ENCODE peak calls at places on chromosomes 4 and X, in ten cellular contexts. W is transverse colon; P is body of pancreas; K is naive thymus-derived CD4-positive, alpha-beta T cell; R is IMR-90; C is right lobe of liver; B is aorta; M is keratinocyte; O is mucosa of descending colon; G is neural progenitor cell. S is an unnamed sample. For H3K4me1 and H3K9me3, the result is how much of the 10 kb centered on the place peaks cover.

GRCh38 chr4:158809611-158810486 is 41.0 kb downstream of the FNIP2 start:
- DNase-seq in B (no peak), R (peak), W (peak), M (no peak), C (no peak), K (peak), P (no peak), O (no peak), G (no peak), S (no peak)

GRCh38 chrX:41449615-41450014 is 2.5 kb downstream of the NYX start:
- DNase-seq in G (no peak), C (no peak), O (no peak), M (no peak), B (no peak), R (peak), P (no peak), K (no peak), W (no peak), S (no peak)

GRCh38 chrX:53091354-53091753 is 2.6 kb upstream of the KANTR start:
- DNase-seq in B (no peak), K (no peak), P (no peak), M (no peak), O (no peak), C (no peak), W (no peak), G (no peak), R (no peak), S (no peak)

GRCh38 chrX:109475174-109475891 is 6.6 kb downstream of the GUCY2F start:
- DNase-seq in C (no peak), M (no peak), B (no peak), O (peak), G (peak), K (no peak), W (no peak), R (peak), P (peak), S (no peak)

GRCh38 chrX:39242187-39242586 is 440.9 kb downstream of the MID1IP1 start:
- DNase-seq in G (peak), R (no peak), K (peak), O (no peak), P (peak), W (peak), C (no peak), M (no peak), B (no peak), S (no peak)

GRCh38 chr4:148052448-148052847 is 320.6 kb downstream of the ARHGAP10 start:
- DNase-seq in M (no peak), G (no peak), P (no peak), C (no peak), B (no peak), O (no peak), K (peak), R (peak), W (no peak), S (no peak)

GRCh38 chr4:165625281-165625680 is 246.5 kb downstream of the CPE start:
- DNase-seq in P (no peak), O (no peak), R (no peak), M (no peak), C (no peak), K (no peak), G (no peak), W (no peak), B (no peak), S (no peak)

GRCh38 chrX:20498851-20499635 is 232.3 kb upstream of the RPS6KA3 start:
- DNase-seq in C (no peak), P (no peak), B (no peak), G (no peak), M (no peak), K (no peak), R (peak), O (no peak), W (no peak), S (no peak)

GRCh38 chrX:57586360-57586759 is 5.5 kb upstream of the ZXDB start:
- DNase-seq in K (no peak), M (no peak), W (no peak), C (no peak), B (no peak), G (no peak), P (no peak), R (no peak), O (no peak), S (no peak)

GRCh38 chr4:176769519-176769918 is 23.2 kb downstream of the VEGFC start:
- DNase-seq in W (no peak), P (no peak), B (no peak), R (peak), K (no peak), G (no peak), O (no peak), C (no peak), M (peak), S (no peak)

GRCh38 chr4:3642056-3642630 is 109.9 kb upstream of the LRPAP1 start:
- DNase-seq in P (no peak), B (no peak), R (no peak), C (peak), O (no peak), K (no peak), W (no peak), G (no peak), M (no peak), S (no peak)

GRCh38 chr4:166169111-166169510 is 296.1 kb downstream of the TLL1 start:
- DNase-seq in O (no peak), K (no peak), W (no peak), P (no peak), G (peak), M (no peak), C (no peak), R (no peak), B (no peak), S (no peak)

GRCh38 chr4:8859550-8860095 is 12.0 kb downstream of the HMX1 start:
- DNase-seq in O (no peak), B (no peak), R (no peak), G (peak), C (no peak), K (no peak), W (no peak), P (no peak), M (no peak), S (no peak)

GRCh38 chr4:107997794-107998193 is 8.1 kb downstream of the HADH start:
- DNase-seq in K (no peak), W (no peak), O (no peak), R (no peak), C (no peak), M (no peak), G (no peak), P (no peak), B (no peak), S (no peak)

GRCh38 chrX:15988661-15989603 is 134.3 kb upstream of the AP1S2 start:
- DNase-seq in B (no peak), R (peak), K (no peak), O (no peak), W (no peak), C (no peak), G (no peak), M (no peak), P (no peak), S (no peak)

GRCh38 chr4:155960522-155960921 is 6.9 kb upstream of the CTSO start:
- DNase-seq in B (no peak), R (peak), C (no peak), K (no peak), M (no peak), O (no peak), G (no peak), W (no peak), P (no peak), S (no peak)

GRCh38 chr4:109365944-109366343 is 63.5 kb upstream of the COL25A1 start:
- DNase-seq in O (no peak), P (no peak), B (no peak), R (no peak), C (no peak), M (peak), G (no peak), K (no peak), W (no peak), S (no peak)

GRCh38 chr4:182903013-182903412 is 14.2 kb downstream of the DCTD start:
- DNase-seq in P (no peak), K (no peak), G (no peak), C (no peak), W (no peak), R (no peak), M (no peak), B (no peak), O (no peak), S (no peak)

GRCh38 chrX:129235903-129236302 is 287.4 kb downstream of the SMARCA1 start:
- DNase-seq in C (no peak), K (no peak), W (no peak), O (no peak), M (no peak), P (no peak), G (no peak), R (no peak), B (no peak), S (no peak)

GRCh38 chr4:168524006-168524405 is 27.2 kb downstream of the PALLD start:
- DNase-seq in R (peak), O (no peak), W (no peak), B (no peak), M (no peak), K (no peak), P (no peak), G (no peak), C (no peak), S (no peak)

GRCh38 chrX:55759478-55759877 is 41.9 kb downstream of the RRAGB start:
- DNase-seq in R (no peak), W (no peak), O (no peak), G (no peak), K (no peak), B (no peak), C (no peak), M (no peak), P (no peak), S (no peak)

GRCh38 chr4:183919173-183919572 is 14.1 kb downstream of the STOX2 start:
- DNase-seq in W (no peak), C (no peak), K (no peak), B (no peak), M (no peak), G (no peak), R (no peak), O (no peak), P (peak), S (no peak)

GRCh38 chr4:108963910-108964309 is 201.1 kb upstream of the ETNPPL start:
- DNase-seq in R (no peak), M (no peak), G (no peak), W (no peak), O (no peak), B (no peak), C (no peak), K (no peak), P (no peak), S (no peak)

GRCh38 chr4:6938758-6939201 is 29.2 kb downstream of the TBC1D14 start:
- DNase-seq in G (no peak), O (no peak), B (no peak), W (no peak), K (no peak), C (peak), R (no peak), M (no peak), P (no peak), S (no peak)

GRCh38 chr4:6941796-6942195 is 32.2 kb downstream of the TBC1D14 start:
- DNase-seq in P (no peak), O (peak), R (no peak), K (no peak), W (no peak), G (no peak), C (no peak), M (no peak), B (no peak), S (no peak)

GRCh38 chr4:6940744-6941137 is 31.1 kb downstream of the TBC1D14 start:
- DNase-seq in B (no peak), R (no peak), K (no peak), C (no peak), M (no peak), G (no peak), P (no peak), W (no peak), O (no peak), S (no peak)

GRCh38 chr4:6938237-6938636 is 28.6 kb downstream of the TBC1D14 start:
- DNase-seq in K (no peak), O (peak), W (no peak), P (no peak), C (peak), R (no peak), G (no peak), M (no peak), B (no peak), S (no peak)

DNA sequence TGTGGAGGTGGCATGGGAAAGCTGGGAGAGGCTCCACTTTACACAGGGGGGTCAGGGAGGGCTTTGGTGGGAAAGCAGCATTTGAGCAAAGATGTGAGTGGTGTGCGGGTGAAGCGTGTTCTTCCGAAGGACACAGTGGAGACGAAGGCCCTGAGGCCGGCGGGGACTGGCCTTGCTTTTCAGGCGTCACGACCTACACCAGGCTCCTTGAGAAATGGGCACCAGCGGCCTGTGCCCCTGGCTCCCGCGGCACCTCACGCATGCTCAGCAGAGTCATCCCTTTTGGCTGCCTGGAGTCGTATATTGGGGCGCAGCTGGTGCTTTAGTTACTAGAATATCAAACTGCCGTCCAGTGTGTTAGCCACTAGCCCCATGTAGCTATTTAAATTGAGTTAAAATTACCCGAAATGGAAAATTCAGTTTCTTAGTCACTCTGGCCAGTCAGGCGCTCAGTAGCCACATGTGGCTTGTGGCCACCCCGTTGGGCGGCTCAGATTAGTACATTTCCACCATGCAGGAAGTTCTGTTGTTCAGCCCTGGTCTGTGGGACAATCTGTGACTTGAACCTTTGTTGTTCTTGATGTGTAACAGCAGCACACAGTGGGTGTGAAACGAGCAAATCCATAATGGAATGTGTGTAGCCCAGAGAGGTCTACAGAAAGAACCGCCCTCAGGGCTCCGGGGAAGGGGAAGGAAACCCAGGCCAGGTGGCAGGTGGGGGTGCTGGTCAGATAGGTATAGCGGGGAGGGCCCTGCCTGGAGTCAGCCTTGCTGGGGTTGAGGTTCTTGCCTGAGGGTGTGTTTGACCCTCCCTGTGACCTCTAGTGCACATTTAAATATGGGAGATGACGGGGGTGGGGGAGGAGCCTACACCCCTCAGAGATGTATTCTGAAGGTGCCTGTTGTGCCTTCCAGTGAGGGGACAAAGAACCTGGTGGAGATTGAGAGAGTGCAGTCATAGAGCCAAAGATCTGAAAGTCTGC is 30.4 kb downstream of the TBC1D14 start:
- DNase-seq in O (no peak), K (no peak), P (no peak), C (no peak), W (no peak), R (no peak), M (no peak), B (no peak), G (peak), S (no peak)
- H3K4me1 ChIP-seq in O (half or more), K (half or more), P (under half), C (under half), W (under half), R (under half), M (under half), B (under half), G (half or more), S (under half)

GRCh38 chr4:304987-305680 is at the start of gene ZNF732:
- DNase-seq in P (peak), G (no peak), M (peak), C (no peak), K (no peak), W (no peak), O (no peak), B (peak), R (peak), S (peak)

GRCh38 chr4:302381-302780 is 2.9 kb downstream of the ZNF732 start:
- DNase-seq in G (no peak), K (no peak), O (no peak), M (no peak), W (no peak), B (no peak), C (no peak), R (no peak), P (no peak), S (no peak)

DNA sequence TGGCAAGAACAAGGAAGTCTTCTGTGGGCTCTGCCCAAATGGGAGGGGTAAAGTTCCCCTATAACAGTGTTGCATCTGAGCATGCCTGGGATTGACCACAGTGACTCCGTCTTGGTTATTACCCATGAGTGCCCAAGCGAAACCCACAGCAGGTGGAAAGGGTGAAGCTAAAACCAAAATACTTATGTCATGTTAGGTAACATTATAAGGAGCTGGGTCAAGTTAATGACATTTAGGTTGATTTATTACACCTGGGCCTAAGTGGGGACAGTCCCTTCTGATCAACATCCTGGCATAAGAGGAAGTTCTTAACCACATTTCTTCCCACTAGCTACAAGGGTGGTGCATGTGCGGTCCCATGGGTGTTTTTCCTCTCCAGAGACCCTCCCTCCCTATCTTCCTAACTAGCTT is 1.3 kb upstream of the ZNF732 start:
- DNase-seq in P (no peak), G (no peak), O (no peak), B (no peak), C (no peak), K (no peak), W (no peak), R (no peak), M (no peak), S (no peak)
- H3K9me3 ChIP-seq in P (under half), G (under half), O (under half), B (under half), C (under half), K (under half), W (under half), R (under half), M (under half), S (under half)

GRCh38 chr4:41057456-41057855 is 156.9 kb downstream of the APBB2 start:
- DNase-seq in C (no peak), B (no peak), W (no peak), M (no peak), K (no peak), P (no peak), O (no peak), G (no peak), R (peak), S (no peak)

GRCh38 chr4:41061482-41062185 is 152.7 kb downstream of the APBB2 start:
- DNase-seq in P (no peak), G (no peak), C (no peak), B (no peak), R (peak), K (no peak), O (no peak), M (no peak), W (no peak), S (no peak)

GRCh38 chr4:41058426-41058825 is 155.9 kb downstream of the APBB2 start:
- DNase-seq in O (no peak), R (peak), G (no peak), K (no peak), W (no peak), C (no peak), B (no peak), M (no peak), P (no peak), S (no peak)

GRCh38 chr4:41064953-41065352 is 149.4 kb downstream of the APBB2 start:
- DNase-seq in C (no peak), K (no peak), B (no peak), W (no peak), G (no peak), R (no peak), O (no peak), M (no peak), P (no peak), S (no peak)

DNA sequence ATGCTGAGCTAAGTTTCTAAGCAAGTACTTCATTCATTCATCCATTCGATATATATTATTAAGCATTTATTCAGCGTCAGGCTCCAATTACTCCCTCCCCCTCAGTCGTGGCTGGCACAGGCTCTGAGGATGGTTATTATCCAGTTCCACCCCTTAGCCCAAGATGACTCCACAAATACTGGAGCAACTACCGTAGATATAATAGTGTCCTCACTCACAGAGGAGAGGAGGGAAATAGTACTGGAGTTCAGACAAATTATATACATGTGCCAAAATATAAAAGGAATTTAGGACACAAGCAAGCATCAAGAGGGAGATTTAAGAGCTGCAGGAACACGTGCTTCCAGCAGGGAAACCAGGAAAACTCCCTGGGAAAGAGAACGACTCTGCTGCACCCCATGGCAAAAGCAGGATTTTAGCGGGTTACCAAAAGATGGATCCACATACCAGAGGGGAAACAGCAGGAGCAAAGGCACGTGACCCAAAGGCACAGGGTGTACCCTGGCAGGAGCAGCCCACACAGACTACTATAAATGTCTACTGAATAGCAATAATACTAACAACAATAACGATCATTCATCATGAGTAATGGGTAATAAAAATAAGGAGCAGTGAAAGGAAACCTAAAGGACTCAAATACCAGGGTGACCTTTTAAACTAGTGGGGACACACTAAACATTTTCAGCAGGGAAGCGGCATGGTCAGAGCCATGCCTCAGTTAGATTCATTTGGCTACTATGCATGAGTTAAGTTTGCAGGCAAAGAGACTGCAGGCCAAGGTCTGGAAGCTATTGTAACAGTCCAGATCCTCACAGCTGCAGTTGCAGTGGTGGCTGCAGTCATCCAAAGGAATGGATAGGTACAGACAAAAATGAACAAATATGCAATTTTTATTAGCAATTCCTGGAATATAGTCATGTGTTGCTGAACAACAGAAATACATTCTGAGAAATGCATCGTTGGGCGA is 153.7 kb downstream of the APBB2 start:
- DNase-seq in C (no peak), K (no peak), P (no peak), G (no peak), W (peak), O (no peak), B (no peak), R (no peak), M (no peak), S (no peak)
- H3K4me1 ChIP-seq in C (under half), K (under half), P (under half), G (under half), W (under half), O (under half), B (under half), R (under half), M (under half), S (under half)

DNA sequence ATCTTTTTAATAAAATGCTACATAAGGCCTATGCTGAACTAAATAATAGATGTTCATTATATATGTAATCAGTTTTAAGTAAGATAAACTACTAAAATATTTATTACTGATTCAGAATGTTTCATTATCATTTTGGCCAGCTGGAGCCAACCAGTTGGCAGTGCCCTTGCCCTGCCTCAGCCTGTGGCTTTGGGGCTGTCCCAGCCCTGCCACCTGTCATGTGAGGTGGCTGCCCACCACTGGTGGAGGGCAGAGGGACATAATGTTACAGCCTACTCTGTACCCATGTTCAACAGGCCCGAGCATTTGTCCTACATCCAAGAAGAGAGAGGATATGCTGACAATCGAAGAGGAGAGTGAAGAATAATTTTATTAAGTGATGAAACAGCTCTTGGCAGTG is 422.2 kb downstream of the SPIN4 start:
- DNase-seq in W (no peak), C (no peak), P (no peak), K (no peak), O (no peak), R (no peak), G (no peak), M (no peak), B (no peak), S (no peak)
- H3K9me3 ChIP-seq in W (under half), C (under half), P (under half), K (under half), O (under half), R (under half), G (half or more), M (under half), B (under half), S (under half)